ENCODE peak calls at places on chromosomes 16 and 17, in eight cellular contexts. S is right lobe of liver, I is left lung, F is Peyer's patch, R is fibroblast of the aortic adventitia, X is WERI-Rb-1, N is cardiac muscle cell, D is astrocyte of the cerebellum. T is an unnamed sample.

GRCh38 chr16:63473710-63474109 is 1437.5 kb upstream of the CDH8 start:
- DNase-seq in X (no peak), N (no peak), D (no peak), I (no peak), R (no peak), F (no peak), S (no peak), T (no peak)

GRCh38 chr16:28984091-28984490 is 761 bp upstream of the LAT start:
- DNase-seq in R (no peak), X (no peak), F (no peak), D (no peak), N (no peak), S (no peak), I (no peak), T (no peak)

GRCh38 chr16:9681556-9681955 is 500.7 kb downstream of the GRIN2A start:
- DNase-seq in S (no peak), F (no peak), X (no peak), R (no peak), N (peak), I (no peak), D (no peak), T (no peak)

GRCh38 chr17:78341559-78342437 is 18.1 kb downstream of the SOCS3 start:
- DNase-seq in I (peak), F (no peak), S (peak), R (peak), X (no peak), D (no peak), N (peak), T (no peak)

GRCh38 chr16:79843631-79844043 is 243.1 kb upstream of the MAF start:
- DNase-seq in X (no peak), I (no peak), N (no peak), D (no peak), R (no peak), F (no peak), S (no peak), T (no peak)

GRCh38 chr16:14608111-14608566 is 21.9 kb downstream of the PARN start:
- DNase-seq in I (no peak), D (no peak), N (no peak), F (no peak), S (no peak), X (no peak), R (no peak), T (no peak)

GRCh38 chr17:43662432-43663141 is 865 bp upstream of the MEOX1 start:
- DNase-seq in X (no peak), F (no peak), S (no peak), N (no peak), I (no peak), R (no peak), D (no peak), T (no peak)

GRCh38 chr17:75850928-75851692 is 4.0 kb downstream of the WBP2 start:
- DNase-seq in I (peak), D (no peak), R (no peak), X (no peak), N (no peak), F (no peak), S (peak), T (no peak)

GRCh38 chr17:61325382-61326073 is 74.1 kb upstream of the TBX2 start:
- DNase-seq in I (no peak), R (peak), S (no peak), F (no peak), X (no peak), D (no peak), N (peak), T (no peak)

GRCh38 chr17:14298221-14298994 is 2.5 kb upstream of the HS3ST3B1 start:
- DNase-seq in F (no peak), I (no peak), X (no peak), S (peak), D (no peak), R (peak), N (peak), T (no peak)

GRCh38 chr17:1469231-1469852 is 13.3 kb upstream of the CRK start:
- DNase-seq in D (no peak), R (no peak), I (peak), F (no peak), S (no peak), N (peak), X (no peak), T (no peak)

GRCh38 chr17:65677932-65678331 is 116.5 kb upstream of the AXIN2 start:
- DNase-seq in S (no peak), F (no peak), I (no peak), D (no peak), X (no peak), R (no peak), N (no peak), T (no peak)

GRCh38 chr16:31274831-31275816 is 15.3 kb downstream of the ITGAM start:
- DNase-seq in N (no peak), S (no peak), X (no peak), D (no peak), I (no peak), F (no peak), R (no peak), T (no peak)

GRCh38 chr17:58320163-58320558 is 8.4 kb downstream of the TSPOAP1 start:
- DNase-seq in R (no peak), F (no peak), I (no peak), X (no peak), D (no peak), N (no peak), S (peak), T (no peak)

GRCh38 chr16:15466886-15467781 is 32.7 kb downstream of the BMERB1 start:
- DNase-seq in R (peak), X (no peak), S (no peak), F (no peak), D (no peak), N (no peak), I (no peak), T (no peak)

GRCh38 chr16:56814537-56815432 is 50.2 kb upstream of the SLC12A3 start:
- DNase-seq in X (no peak), D (no peak), R (no peak), N (peak), I (no peak), S (no peak), F (no peak), T (no peak)

GRCh38 chr16:89712476-89712805 is 8.3 kb downstream of the VPS9D1 start:
- DNase-seq in F (no peak), S (no peak), N (no peak), X (no peak), D (no peak), R (no peak), I (no peak), T (no peak)

GRCh38 chr17:74646231-74646630 is 22.7 kb upstream of the CD300E start:
- DNase-seq in X (no peak), D (no peak), S (no peak), F (no peak), I (no peak), R (no peak), N (no peak), T (no peak)

GRCh38 chr17:35022536-35023063 is 40.9 kb downstream of the RFFL start:
- DNase-seq in S (peak), D (peak), R (peak), N (peak), I (peak), F (peak), X (no peak), T (peak)

GRCh38 chr17:63440127-63440769 is 5.9 kb downstream of the CYB561 start:
- DNase-seq in I (peak), N (no peak), D (no peak), F (peak), S (peak), X (no peak), R (no peak), T (no peak)

GRCh38 chr16:83940157-83940556 is 12.9 kb upstream of the OSGIN1 start:
- DNase-seq in F (no peak), I (no peak), D (no peak), X (no peak), N (no peak), S (no peak), R (no peak), T (no peak)

GRCh38 chr16:12677472-12677871 is 126.2 kb downstream of the CPPED1 start:
- DNase-seq in X (no peak), I (no peak), R (no peak), S (no peak), F (no peak), D (no peak), N (no peak), T (no peak)

GRCh38 chr17:1605681-1606351 is 22.8 kb downstream of the SLC43A2 start:
- DNase-seq in F (no peak), S (no peak), R (no peak), N (no peak), I (peak), D (no peak), X (no peak), T (no peak)

GRCh38 chr17:63639125-63639524 is 16.9 kb downstream of the MAP3K3 start:
- DNase-seq in S (no peak), D (no peak), R (no peak), X (no peak), I (no peak), N (no peak), F (no peak), T (no peak)

GRCh38 chr16:29897333-29897732 is 2.0 kb downstream of the SEZ6L2 start:
- DNase-seq in X (no peak), N (no peak), D (no peak), R (no peak), S (no peak), F (no peak), I (no peak), T (no peak)

GRCh38 chr16:48117217-48118105 is 38.3 kb downstream of the ABCC12 start:
- DNase-seq in F (peak), X (peak), N (peak), D (no peak), S (no peak), R (peak), I (peak), T (no peak)

GRCh38 chr17:16999931-17000625 is 28.2 kb upstream of the TNFRSF13B start:
- DNase-seq in S (no peak), D (no peak), I (no peak), R (no peak), N (no peak), X (no peak), F (no peak), T (no peak)

GRCh38 chr17:17001076-17001777 is 29.3 kb upstream of the TNFRSF13B start:
- DNase-seq in F (no peak), S (no peak), R (no peak), D (no peak), I (peak), X (no peak), N (no peak), T (no peak)

GRCh38 chr17:16994626-16995025 is 22.7 kb upstream of the TNFRSF13B start:
- DNase-seq in R (peak), S (no peak), N (no peak), D (no peak), X (no peak), F (no peak), I (no peak), T (no peak)

GRCh38 chr17:16995930-16996329 is 24.0 kb upstream of the TNFRSF13B start:
- DNase-seq in D (no peak), X (no peak), I (no peak), S (no peak), R (no peak), F (no peak), N (no peak), T (no peak)

GRCh38 chr17:16997514-16998429 is 25.9 kb upstream of the TNFRSF13B start:
- DNase-seq in D (no peak), I (peak), S (no peak), F (no peak), R (peak), X (no peak), N (peak), T (no peak)
- TF ChIP-seq CTCF in D (peak), I (peak), S (no peak), F (no peak), R (peak), X (peak), N (no peak), T (no peak)

GRCh38 chr16:51938861-51939260 is 608.1 kb downstream of the TOX3 start:
- DNase-seq in X (no peak), N (no peak), S (no peak), F (no peak), D (no peak), I (no peak), R (no peak), T (no peak)
- H3K4me3 ChIP-seq in X (no peak), N (no peak), S (no peak), F (no peak), D (no peak), I (no peak), R (no peak), T (no peak)

DNA sequence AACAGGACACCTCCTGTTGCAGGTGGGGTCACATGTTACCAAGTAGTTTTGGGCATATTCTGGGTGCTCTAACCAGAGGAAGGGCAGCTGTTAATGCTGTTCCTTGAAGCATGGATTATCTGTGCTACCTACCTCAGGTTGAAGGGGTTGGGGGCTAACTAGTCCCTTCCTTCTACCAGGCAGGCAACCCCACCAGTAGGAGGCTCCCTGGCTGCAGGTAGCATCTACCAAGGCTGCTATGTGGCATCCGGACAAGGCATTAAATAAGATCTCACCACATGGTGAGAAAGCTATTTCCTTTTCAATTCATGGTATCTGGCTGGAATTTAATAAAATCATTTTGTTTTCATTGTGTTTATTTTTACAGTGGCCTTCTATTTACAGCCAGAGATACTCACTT is 62.5 kb downstream of the CACNG3 start:
- DNase-seq in N (no peak), F (no peak), I (no peak), X (no peak), R (no peak), S (no peak), D (no peak), T (no peak)
- TF ChIP-seq CTCF in N (no peak), F (no peak), I (no peak), X (peak), R (no peak), S (no peak), D (no peak), T (no peak)

GRCh38 chr16:50842589-50842988 is 100.7 kb downstream of the CYLD start:
- DNase-seq in X (no peak), S (peak), I (no peak), D (no peak), R (no peak), N (no peak), F (no peak), T (no peak)

GRCh38 chr16:50842013-50842505 is 100.2 kb downstream of the CYLD start:
- DNase-seq in R (no peak), S (no peak), F (no peak), I (no peak), D (no peak), N (no peak), X (no peak), T (no peak)

GRCh38 chr16:50839356-50839755 is 97.5 kb downstream of the CYLD start:
- DNase-seq in X (no peak), N (no peak), D (no peak), R (no peak), S (no peak), F (no peak), I (no peak), T (no peak)

GRCh38 chr16:50839920-50840729 is 98.2 kb downstream of the CYLD start:
- DNase-seq in R (no peak), I (no peak), D (no peak), F (no peak), S (no peak), N (no peak), X (no peak), T (no peak)

GRCh38 chr16:50841081-50841886 is 99.4 kb downstream of the CYLD start:
- DNase-seq in X (no peak), D (no peak), N (peak), F (no peak), R (peak), I (no peak), S (no peak), T (no peak)
- H3K4me3 ChIP-seq in X (no peak), D (peak), N (peak), F (peak), R (peak), I (no peak), S (peak), T (no peak)

GRCh38 chr16:19883296-19883951 is 1.2 kb downstream of the GPRC5B start:
- DNase-seq in D (peak), R (peak), X (no peak), N (peak), I (no peak), S (peak), F (no peak), T (no peak)

GRCh38 chr16:19882641-19883040 is 2.0 kb downstream of the GPRC5B start:
- DNase-seq in F (no peak), I (no peak), S (no peak), R (no peak), N (no peak), D (no peak), X (no peak), T (no peak)

GRCh38 chr16:19885456-19886060 is 910 bp upstream of the GPRC5B start:
- DNase-seq in F (no peak), I (peak), N (no peak), S (peak), X (no peak), D (no peak), R (no peak), T (no peak)

GRCh38 chr16:19884611-19885455 is at the start of gene GPRC5B:
- DNase-seq in R (peak), D (no peak), I (peak), X (peak), N (peak), S (peak), F (no peak), T (no peak)

GRCh38 chr16:19884021-19884485 is 595 bp downstream of the GPRC5B start:
- DNase-seq in S (peak), I (peak), D (no peak), N (peak), F (no peak), R (no peak), X (no peak), T (no peak)
- TF ChIP-seq CTCF in S (no peak), I (no peak), D (no peak), N (no peak), F (no peak), R (no peak), X (no peak), T (no peak)

GRCh38 chr17:57032343-57032742 is 52.7 kb upstream of the AKAP1 start:
- DNase-seq in S (no peak), X (no peak), N (no peak), R (no peak), F (no peak), I (no peak), D (no peak), T (no peak)
- H3K4me3 ChIP-seq in S (no peak), X (no peak), N (no peak), R (no peak), F (no peak), I (no peak), D (no peak), T (no peak)

DNA sequence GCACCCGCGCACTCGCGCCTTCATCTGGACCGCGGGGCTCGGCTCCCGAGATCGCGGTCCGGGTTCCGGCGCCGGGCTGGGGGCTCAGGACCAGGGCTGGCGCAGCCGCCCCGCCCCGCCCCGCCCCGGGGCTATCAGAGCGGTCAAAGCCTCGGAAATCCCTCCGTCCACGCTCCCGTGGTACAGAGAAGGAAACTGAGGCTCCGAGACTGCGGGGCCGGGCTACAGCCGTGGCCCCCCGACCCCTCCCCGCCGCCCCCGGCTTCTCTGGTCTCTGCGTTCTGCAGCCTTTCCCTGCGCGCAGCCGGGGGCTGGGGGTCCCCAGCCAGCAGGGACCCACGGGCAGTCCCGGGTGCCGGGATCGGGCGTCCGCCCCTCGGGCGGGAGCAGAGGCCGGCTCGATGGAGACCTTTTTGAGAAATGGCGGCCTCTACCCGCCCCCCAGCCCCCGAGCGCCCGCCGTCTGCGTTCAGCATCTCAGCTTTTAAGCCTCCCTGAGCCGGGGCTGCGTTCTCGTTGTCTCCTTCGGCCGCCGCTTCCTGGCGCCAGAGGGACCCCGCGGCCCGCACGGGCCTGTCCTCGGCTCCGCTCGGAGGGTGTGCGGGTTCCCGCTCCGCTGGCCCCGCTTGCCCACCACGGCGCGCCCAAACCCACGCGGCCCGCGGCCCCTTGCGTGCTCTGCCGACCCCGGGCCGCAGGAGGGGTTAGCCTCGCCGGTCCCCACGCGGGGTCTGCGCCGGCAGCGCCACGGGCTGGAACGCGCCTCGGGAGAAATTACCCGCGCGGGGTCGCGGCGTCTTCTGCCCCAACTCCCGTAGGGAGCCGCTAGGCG is 1.5 kb upstream of the NPTX1 start:
- DNase-seq in F (no peak), X (peak), S (no peak), R (peak), D (no peak), I (no peak), N (peak), T (no peak)
- TF ChIP-seq CTCF in F (no peak), X (peak), S (peak), R (peak), D (peak), I (peak), N (peak), T (peak)

GRCh38 chr16:88381820-88382451 is 823 bp upstream of the ZNF469 start:
- DNase-seq in R (no peak), X (no peak), N (peak), F (no peak), D (no peak), I (peak), S (peak), T (no peak)
- H3K4me3 ChIP-seq in R (no peak), X (no peak), N (no peak), F (no peak), D (no peak), I (no peak), S (no peak), T (no peak)

T was measured in AG09309.